ENCODE peak calls at places on chromosome 6, in five cellular contexts. E, L, F, A and K are unnamed samples.

GRCh38 chr6:22958677-22959076 is 389.3 kb downstream of the HDGFL1 start:
- DNase-seq in E (no peak), L (no peak), F (no peak), A (no peak), K (no peak)

GRCh38 chr6:73585566-73586415 is 65.0 kb upstream of the EEF1A1 start:
- DNase-seq in E (no peak), L (peak), F (peak), A (no peak), K (no peak)

GRCh38 chr6:127516676-127517273 is 2.4 kb downstream of the MTCL3 start:
- DNase-seq in E (peak), L (peak), F (no peak), A (peak), K (no peak)

GRCh38 chr6:40923326-40923725 is 115.7 kb downstream of the UNC5CL start:
- DNase-seq in E (no peak), L (no peak), F (no peak), A (no peak), K (no peak)

GRCh38 chr6:139882234-139882633 is 507.8 kb upstream of the CITED2 start:
- DNase-seq in E (peak), L (peak), F (no peak), A (no peak), K (peak)

GRCh38 chr6:142856857-142857608 is 87.9 kb downstream of the HIVEP2 start:
- DNase-seq in E (no peak), L (no peak), F (no peak), A (no peak), K (no peak)

GRCh38 chr6:2841264-2842138 is at the start of gene SERPINB1:
- DNase-seq in E (no peak), L (peak), F (peak), A (peak), K (peak)

GRCh38 chr6:20441921-20442320 is 40.2 kb downstream of the E2F3 start:
- DNase-seq in E (no peak), L (no peak), F (no peak), A (no peak), K (no peak)

GRCh38 chr6:53294095-53294494 is 54.7 kb downstream of the ELOVL5 start:
- DNase-seq in E (no peak), L (no peak), F (no peak), A (no peak), K (no peak)

GRCh38 chr6:137657351-137657911 is 163.2 kb upstream of the OLIG3 start:
- DNase-seq in E (no peak), L (no peak), F (no peak), A (no peak), K (no peak)

GRCh38 chr6:155187994-155188706 is 75.7 kb upstream of the CLDN20 start:
- DNase-seq in E (no peak), L (peak), F (peak), A (no peak), K (no peak)

GRCh38 chr6:45721665-45722064 is 294.0 kb downstream of the CLIC5 start:
- DNase-seq in E (no peak), L (no peak), F (no peak), A (no peak), K (no peak)

GRCh38 chr6:102812242-102812641 is 1418.7 kb downstream of the GRIK2 start:
- DNase-seq in E (no peak), L (no peak), F (no peak), A (no peak), K (no peak)

GRCh38 chr6:170459451-170459850 is 93.7 kb downstream of the PSMB1 start:
- DNase-seq in E (no peak), L (peak), F (no peak), A (no peak), K (no peak)

GRCh38 chr6:43402819-43403218 is 24.5 kb upstream of the ABCC10 start:
- DNase-seq in E (no peak), L (no peak), F (no peak), A (no peak), K (no peak)